ENCODE peak calls at places on chromosomes 3 and 15, in four cellular contexts. One of them, this sample, is unnamed.

GRCh38 chr3:148078659-148079058 is 619.0 kb upstream of the AGTR1 start:
- DNase-seq in GM12891: no peak
- DNase-seq in K562: no peak
- DNase-seq in GM12878: no peak
- DNase-seq in this sample: no peak

GRCh38 chr3:61685755-61686154 is 124.4 kb downstream of the PTPRG start:
- DNase-seq in GM12891: no peak
- DNase-seq in K562: no peak
- DNase-seq in GM12878: no peak
- DNase-seq in this sample: no peak

GRCh38 chr15:39213385-39213840 is 367.5 kb upstream of the THBS1 start:
- DNase-seq in GM12891: no peak
- DNase-seq in K562: peak
- DNase-seq in GM12878: no peak
- DNase-seq in this sample: no peak

GRCh38 chr3:139679218-139679617 is 1.4 kb upstream of the NMNAT3 start:
- DNase-seq in GM12891: no peak
- DNase-seq in K562: no peak
- DNase-seq in GM12878: no peak
- DNase-seq in this sample: peak

GRCh38 chr15:58766290-58766689 is 4.8 kb upstream of the MINDY2 start:
- DNase-seq in GM12891: no peak
- DNase-seq in K562: no peak
- DNase-seq in GM12878: no peak
- DNase-seq in this sample: no peak

GRCh38 chr15:59170295-59170881 is 36.3 kb upstream of the LDHAL6B start:
- DNase-seq in GM12891: no peak
- DNase-seq in K562: no peak
- DNase-seq in GM12878: no peak
- DNase-seq in this sample: no peak

GRCh38 chr3:188262913-188263683 is 109.1 kb downstream of the LPP start:
- DNase-seq in GM12891: no peak
- DNase-seq in K562: no peak
- DNase-seq in GM12878: no peak
- DNase-seq in this sample: no peak

GRCh38 chr3:67804089-67804488 is 149.7 kb upstream of the SUCLG2 start:
- DNase-seq in GM12891: no peak
- DNase-seq in K562: no peak
- DNase-seq in GM12878: no peak
- DNase-seq in this sample: no peak

GRCh38 chr3:38003817-38004414 is 13.3 kb downstream of the VILL start:
- DNase-seq in GM12891: no peak
- DNase-seq in K562: no peak
- DNase-seq in GM12878: no peak
- DNase-seq in this sample: no peak

GRCh38 chr15:55518641-55519040 is 10.6 kb upstream of the DNAAF4 start:
- DNase-seq in GM12891: no peak
- DNase-seq in K562: no peak
- DNase-seq in GM12878: no peak
- DNase-seq in this sample: no peak

GRCh38 chr15:73897441-73898261 is 24.3 kb downstream of the TBC1D21 start:
- DNase-seq in GM12891: peak
- DNase-seq in K562: peak
- DNase-seq in GM12878: no peak
- DNase-seq in this sample: peak

GRCh38 chr15:39165026-39165706 is 415.7 kb upstream of the THBS1 start:
- DNase-seq in GM12891: no peak
- DNase-seq in K562: no peak
- DNase-seq in GM12878: no peak
- DNase-seq in this sample: no peak

GRCh38 chr15:75178171-75178937 is 23.3 kb upstream of the C15orf39 start:
- DNase-seq in GM12891: peak
- DNase-seq in K562: peak
- DNase-seq in GM12878: no peak
- DNase-seq in this sample: no peak

GRCh38 chr3:151557068-151557467 is 96.2 kb upstream of the IGSF10 start:
- DNase-seq in GM12891: no peak
- DNase-seq in K562: no peak
- DNase-seq in GM12878: no peak
- DNase-seq in this sample: no peak

GRCh38 chr15:81450721-81451120 is 76.7 kb upstream of the TMC3 start:
- DNase-seq in GM12891: no peak
- DNase-seq in K562: no peak
- DNase-seq in GM12878: no peak
- DNase-seq in this sample: no peak

GRCh38 chr15:81449836-81450474 is 75.9 kb upstream of the TMC3 start:
- DNase-seq in GM12891: no peak
- DNase-seq in K562: no peak
- DNase-seq in GM12878: no peak
- DNase-seq in this sample: no peak
- TF ChIP-seq SPI1 in GM12891: no peak
- TF ChIP-seq SPI1 in K562: no peak
- TF ChIP-seq SPI1 in GM12878: no peak
- TF ChIP-seq SPI1 in this sample: no peak

DNA sequence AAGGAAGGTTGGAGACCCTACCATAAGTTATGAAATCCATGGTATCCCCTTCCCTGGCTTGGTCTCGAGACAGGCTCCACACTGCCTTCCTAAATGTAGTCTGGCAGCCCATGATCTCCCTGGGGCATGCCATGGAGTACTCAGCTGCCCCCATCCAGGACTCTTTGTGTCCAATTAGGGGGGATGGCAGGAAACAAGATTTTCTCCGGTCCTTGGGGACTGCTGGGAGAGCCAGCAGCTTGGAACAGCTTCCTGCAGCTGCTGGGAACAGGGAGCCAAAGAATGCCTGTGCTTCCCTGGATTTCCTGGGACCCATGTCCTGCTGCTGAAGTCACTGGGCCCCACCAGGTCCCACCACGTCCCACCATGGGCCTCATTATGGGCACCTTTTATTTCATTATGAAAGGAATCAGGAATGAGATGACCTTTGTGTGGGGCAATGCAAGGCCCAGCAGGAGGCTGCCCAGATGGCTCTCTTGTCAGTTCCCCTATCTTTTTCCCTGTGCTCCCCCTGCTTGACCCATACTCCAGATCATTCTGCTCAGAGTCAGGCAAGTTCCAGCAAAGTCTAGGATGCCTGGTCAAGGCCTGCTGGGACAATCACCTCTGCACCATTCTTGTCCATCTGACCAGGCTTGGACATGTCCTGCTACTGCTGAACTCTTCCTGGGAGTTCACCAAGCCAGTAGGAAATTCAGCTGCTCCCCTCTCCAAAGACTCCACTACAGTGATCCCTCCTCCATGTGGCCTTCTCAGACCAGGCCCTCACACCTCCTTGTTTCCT is 15.0 kb upstream of the DAG1 start:
- DNase-seq in GM12891: no peak
- DNase-seq in K562: peak
- DNase-seq in GM12878: no peak
- DNase-seq in this sample: no peak
- TF ChIP-seq SPI1 in GM12891: no peak
- TF ChIP-seq SPI1 in K562: no peak
- TF ChIP-seq SPI1 in GM12878: no peak
- TF ChIP-seq SPI1 in this sample: no peak

GRCh38 chr15:23855947-23856346 is 168.8 kb upstream of the NDN start:
- DNase-seq in GM12891: no peak
- DNase-seq in K562: no peak
- DNase-seq in GM12878: no peak
- DNase-seq in this sample: no peak

GRCh38 chr15:23860846-23861245 is 173.7 kb upstream of the NDN start:
- DNase-seq in GM12891: no peak
- DNase-seq in K562: no peak
- DNase-seq in GM12878: no peak
- DNase-seq in this sample: no peak

GRCh38 chr15:23857028-23857641 is 170.0 kb upstream of the NDN start:
- DNase-seq in GM12891: no peak
- DNase-seq in K562: peak
- DNase-seq in GM12878: no peak
- DNase-seq in this sample: no peak

GRCh38 chr15:23859008-23859407 is 171.9 kb upstream of the NDN start:
- DNase-seq in GM12891: no peak
- DNase-seq in K562: no peak
- DNase-seq in GM12878: no peak
- DNase-seq in this sample: no peak

DNA sequence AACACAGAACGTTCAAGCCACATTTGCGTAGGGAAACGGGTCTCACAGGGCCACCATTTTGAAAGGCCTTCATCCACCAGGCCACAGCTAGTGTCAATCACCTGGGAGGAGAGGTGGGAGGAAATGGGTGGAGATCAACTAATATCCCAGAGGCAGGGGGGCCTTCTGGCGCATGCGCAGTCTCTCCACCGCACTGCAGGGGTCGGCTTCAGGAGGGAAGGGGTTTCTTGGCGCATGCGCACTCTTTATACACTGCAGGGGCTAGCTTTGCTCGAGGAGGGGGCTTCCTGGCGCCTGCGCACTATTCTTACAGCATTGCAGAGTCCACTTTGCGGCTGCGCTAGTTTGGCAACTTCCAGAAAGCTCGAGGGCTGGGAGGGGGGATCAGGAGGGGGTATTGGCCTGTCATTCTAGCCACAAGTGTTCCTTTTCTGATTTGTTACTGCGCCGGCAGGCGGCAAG is 173.2 kb upstream of the NDN start:
- DNase-seq in GM12891: no peak
- DNase-seq in K562: peak
- DNase-seq in GM12878: no peak
- DNase-seq in this sample: no peak
- TF ChIP-seq SPI1 in GM12891: no peak
- TF ChIP-seq SPI1 in K562: no peak
- TF ChIP-seq SPI1 in GM12878: no peak
- TF ChIP-seq SPI1 in this sample: no peak

GRCh38 chr3:29466442-29466841 is 185.6 kb downstream of the RBMS3 start:
- DNase-seq in GM12891: no peak
- DNase-seq in K562: no peak
- DNase-seq in GM12878: no peak
- DNase-seq in this sample: no peak
- TF ChIP-seq SPI1 in GM12891: no peak
- TF ChIP-seq SPI1 in K562: no peak
- TF ChIP-seq SPI1 in GM12878: no peak
- TF ChIP-seq SPI1 in this sample: no peak

GRCh38 chr15:57064033-57064432 is 145.6 kb downstream of the TCF12 start:
- DNase-seq in GM12891: no peak
- DNase-seq in K562: no peak
- DNase-seq in GM12878: no peak
- DNase-seq in this sample: no peak
- TF ChIP-seq SPI1 in GM12891: no peak
- TF ChIP-seq SPI1 in K562: no peak
- TF ChIP-seq SPI1 in GM12878: no peak
- TF ChIP-seq SPI1 in this sample: no peak

This sample was measured in HL-60.